ENCODE peak calls at places on chromosomes 12 and 14, in eight cellular contexts. I is pancreas; X is GM23248; H is NCI-H524; F is left lung; V is A549; J is substantia nigra; K is stimulated activated CD4-positive, alpha-beta T cell treated with anti-CD3 and anti-CD28 coated beads, TNF-alpha, amount 100 ng/mL, for 48 hours. O is an unnamed sample.

GRCh38 chr12:15709524-15709923 is 79.7 kb downstream of the EPS8 start:
- DNase-seq in H (no peak), V (no peak), I (no peak), F (no peak), K (no peak), X (no peak), J (no peak), O (no peak)

GRCh38 chr12:108854453-108855283 is 2.7 kb downstream of the SSH1 start:
- DNase-seq in H (no peak), K (no peak), V (peak), I (peak), X (peak), J (no peak), F (peak), O (no peak)

GRCh38 chr14:65879218-65880009 is 466.9 kb downstream of the FUT8 start:
- DNase-seq in X (peak), I (no peak), V (peak), H (no peak), F (no peak), J (no peak), K (no peak), O (no peak)

GRCh38 chr14:79586401-79586800 is 624.9 kb downstream of the DIO2 start:
- DNase-seq in K (no peak), F (peak), I (peak), V (peak), X (no peak), J (no peak), H (no peak), O (no peak)

GRCh38 chr12:9347328-9348127 is 139.3 kb upstream of the PZP start:
- DNase-seq in I (no peak), K (no peak), J (no peak), X (peak), V (no peak), F (no peak), H (no peak), O (no peak)

GRCh38 chr12:103182299-103182698 is 224.8 kb downstream of the ASCL1 start:
- DNase-seq in I (no peak), V (no peak), F (no peak), J (no peak), H (no peak), X (no peak), K (no peak), O (no peak)

GRCh38 chr14:103384450-103385152 is 614 bp upstream of the MARK3 start:
- DNase-seq in X (peak), K (no peak), I (no peak), J (no peak), F (no peak), H (no peak), V (no peak), O (no peak)

GRCh38 chr12:121036810-121037326 is 2.2 kb downstream of the OASL start:
- DNase-seq in J (no peak), F (no peak), X (peak), K (no peak), I (no peak), V (no peak), H (no peak), O (no peak)

GRCh38 chr12:79624378-79624777 is 66.4 kb downstream of the PAWR start:
- DNase-seq in X (no peak), I (no peak), F (no peak), V (no peak), K (no peak), H (no peak), J (no peak), O (no peak)

GRCh38 chr14:95545769-95546168 is 10.9 kb downstream of the GLRX5 start:
- DNase-seq in X (peak), I (no peak), H (no peak), K (no peak), V (peak), J (no peak), F (no peak), O (no peak)

GRCh38 chr12:53483225-53483978 is 15.9 kb downstream of the MAP3K12 start:
- DNase-seq in J (no peak), F (no peak), X (no peak), I (no peak), H (no peak), K (no peak), V (no peak), O (no peak)

GRCh38 chr14:36513451-36514277 is 6.4 kb downstream of the NKX2-1 start:
- DNase-seq in V (no peak), H (peak), J (no peak), F (peak), X (no peak), I (no peak), K (no peak), O (no peak)

GRCh38 chr12:113241191-113242017 is 20.1 kb downstream of the TPCN1 start:
- DNase-seq in V (peak), I (peak), H (peak), F (no peak), X (peak), K (no peak), J (no peak), O (peak)

GRCh38 chr14:56117765-56118610 is at the start of gene PELI2:
- DNase-seq in I (peak), V (peak), J (peak), K (peak), F (peak), X (peak), H (peak), O (peak)

GRCh38 chr14:104580961-104581360 is 1.4 kb downstream of the C14orf180 start:
- DNase-seq in K (no peak), V (no peak), F (no peak), I (peak), J (no peak), X (no peak), H (no peak), O (no peak)

GRCh38 chr12:92543872-92544271 is 158.9 kb upstream of the PLEKHG7 start:
- DNase-seq in F (no peak), H (no peak), J (no peak), I (no peak), X (no peak), K (no peak), V (no peak), O (no peak)

O was measured in hippocampal formation.